ENCODE peak calls at places on chromosome 5, in eight cellular contexts. W, Y, J, X, U, G, B and Z are unnamed samples.

GRCh38 chr5:128632264-128632663 is 94.2 kb upstream of the FBN2 start:
- DNase-seq in B (no peak), J (no peak), U (peak), W (no peak), G (no peak), Y (no peak), X (no peak), Z (no peak)

GRCh38 chr5:1523793-1524480 is at the start of gene LPCAT1:
- DNase-seq in W (peak), B (peak), J (peak), Y (peak), G (peak), U (peak), X (peak), Z (peak)

GRCh38 chr5:38642194-38642987 is 85.9 kb upstream of the LIFR start:
- DNase-seq in B (no peak), G (no peak), W (no peak), U (no peak), X (no peak), Y (no peak), J (no peak), Z (no peak)

GRCh38 chr5:137563646-137564474 is 64.7 kb upstream of the SPOCK1 start:
- DNase-seq in X (peak), W (peak), J (no peak), U (peak), G (no peak), Y (no peak), B (no peak), Z (no peak)

GRCh38 chr5:112154940-112155686 is 264.0 kb downstream of the EPB41L4A start:
- DNase-seq in G (no peak), U (no peak), B (no peak), X (no peak), J (no peak), W (no peak), Y (no peak), Z (no peak)

GRCh38 chr5:149725296-149725695 is 4.8 kb upstream of the PPARGC1B start:
- DNase-seq in G (no peak), Y (no peak), J (no peak), U (no peak), X (no peak), W (no peak), B (no peak), Z (no peak)

GRCh38 chr5:177349362-177349647 is 2.2 kb downstream of the LMAN2 start:
- DNase-seq in B (no peak), J (no peak), Y (no peak), W (no peak), U (no peak), G (no peak), X (no peak), Z (no peak)

GRCh38 chr5:180340856-180341255 is 12.3 kb downstream of the GFPT2 start:
- DNase-seq in J (peak), W (no peak), G (no peak), U (no peak), B (no peak), X (no peak), Y (no peak), Z (no peak)

GRCh38 chr5:15009420-15009819 is 137.8 kb upstream of the ANKH start:
- DNase-seq in J (no peak), Y (no peak), U (no peak), B (no peak), X (peak), G (no peak), W (no peak), Z (no peak)

GRCh38 chr5:91928751-91929521 is 545.8 kb upstream of the ARRDC3 start:
- DNase-seq in W (no peak), J (no peak), X (no peak), U (peak), G (no peak), B (no peak), Y (no peak), Z (no peak)

GRCh38 chr5:102554092-102554491 is 55.3 kb upstream of the SLCO6A1 start:
- DNase-seq in G (no peak), J (no peak), W (no peak), X (no peak), B (no peak), U (no peak), Y (no peak), Z (no peak)

GRCh38 chr5:140366770-140367630 is 7.0 kb downstream of the SLC4A9 start:
- DNase-seq in X (no peak), B (no peak), U (no peak), W (no peak), G (peak), Y (peak), J (no peak), Z (no peak)

GRCh38 chr5:176881021-176881749 is 18.0 kb downstream of the HK3 start:
- DNase-seq in G (no peak), Y (no peak), X (no peak), B (no peak), U (no peak), W (no peak), J (no peak), Z (no peak)

GRCh38 chr5:62689599-62690368 is 111.2 kb downstream of the LRRC70 start:
- DNase-seq in X (no peak), W (no peak), J (no peak), U (peak), G (no peak), Y (no peak), B (no peak), Z (no peak)

GRCh38 chr5:157431544-157432200 is 28.3 kb upstream of the NIPAL4 start:
- DNase-seq in X (peak), B (no peak), G (peak), W (no peak), Y (no peak), U (peak), J (no peak), Z (peak)

GRCh38 chr5:159765034-159765433 is 151.2 kb upstream of the ADRA1B start:
- DNase-seq in B (no peak), U (no peak), J (no peak), Y (no peak), W (no peak), G (no peak), X (no peak), Z (no peak)

GRCh38 chr5:113505181-113505580 is 8.3 kb upstream of the YTHDC2 start:
- DNase-seq in X (no peak), J (no peak), W (no peak), B (no peak), G (no peak), Y (no peak), U (no peak), Z (no peak)

GRCh38 chr5:96177303-96177869 is 215.7 kb upstream of the ELL2 start:
- DNase-seq in U (no peak), Y (no peak), X (peak), J (no peak), G (no peak), B (no peak), W (no peak), Z (no peak)

GRCh38 chr5:39439582-39439981 is 14.8 kb upstream of the DAB2 start:
- DNase-seq in G (no peak), W (no peak), J (no peak), Y (no peak), U (no peak), X (no peak), B (no peak), Z (no peak)

GRCh38 chr5:173055983-173056782 is at the start of gene CREBRF:
- DNase-seq in U (peak), X (peak), B (peak), Y (peak), G (peak), J (peak), W (peak), Z (peak)
- TF ChIP-seq POLR2A in U (peak), X (peak), B (no peak), Y (peak), G (peak), J (no peak), W (peak), Z (no peak)

DNA sequence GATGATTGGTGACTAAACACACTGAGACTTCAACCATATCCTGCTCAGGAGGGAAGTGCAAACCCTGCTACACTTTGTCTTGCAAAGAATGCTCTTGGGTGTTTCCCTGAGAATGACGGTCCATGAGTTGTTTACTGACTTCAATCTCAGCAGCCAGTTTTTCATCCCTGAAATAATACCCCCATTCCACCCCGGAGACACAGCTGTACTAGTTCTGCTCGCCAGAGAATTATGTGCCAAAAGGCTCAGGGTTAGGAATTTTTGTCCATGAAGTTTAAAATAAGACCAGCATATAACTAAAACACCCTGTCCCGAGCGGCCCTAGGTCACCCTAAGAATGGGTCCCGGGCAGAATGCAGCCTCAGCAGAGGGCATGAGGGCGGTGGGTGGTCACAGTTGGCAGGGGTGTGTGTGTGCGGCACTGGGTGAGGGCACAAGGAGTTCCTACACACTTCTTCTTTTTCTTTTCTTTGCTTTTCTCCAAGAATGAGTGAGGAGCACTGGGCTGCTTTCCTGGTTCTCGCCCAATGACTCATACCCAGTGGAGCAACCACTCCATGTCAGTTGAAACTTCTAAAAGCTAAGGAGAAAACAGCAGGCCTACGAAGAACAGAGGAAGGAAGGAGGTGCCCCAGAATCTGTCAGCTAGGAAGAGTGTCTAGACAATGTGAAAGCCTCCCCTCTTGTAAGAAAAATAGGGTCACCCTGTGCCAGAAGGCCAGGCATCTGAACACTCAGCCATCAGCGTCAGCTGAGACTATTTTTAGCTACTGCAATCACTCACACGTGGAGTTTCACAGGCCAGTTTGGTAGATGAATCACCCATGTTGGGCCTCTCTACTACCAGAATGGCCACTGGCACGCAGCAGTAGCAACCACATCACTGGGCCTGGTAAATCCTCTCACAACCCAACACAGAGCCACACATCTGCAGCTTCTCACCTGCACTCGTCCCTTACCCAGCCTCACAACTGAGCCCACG is 105.9 kb downstream of the DPYSL3 start:
- DNase-seq in J (no peak), Y (peak), X (peak), W (peak), G (peak), U (peak), B (no peak), Z (peak)
- H3K4me3 ChIP-seq in J (no peak), Y (no peak), X (no peak), W (no peak), G (no peak), U (no peak), B (no peak), Z (no peak)

GRCh38 chr5:23352437-23352836 is 155.0 kb upstream of the PRDM9 start:
- DNase-seq in X (no peak), J (no peak), B (no peak), Y (no peak), U (peak), G (no peak), W (no peak), Z (peak)
- TF ChIP-seq CTCF in X (no peak), J (no peak), B (no peak), Y (no peak), U (peak), G (no peak), W (no peak), Z (no peak)

GRCh38 chr5:136132557-136133415 is at the start of gene SMAD5:
- DNase-seq in B (peak), G (peak), J (peak), W (peak), X (peak), Y (peak), U (peak), Z (peak)
- TF ChIP-seq POLR2A in B (no peak), G (peak), J (peak), W (peak), X (peak), Y (peak), U (peak), Z (peak)

GRCh38 chr5:7251127-7251526 is 144.8 kb upstream of the ADCY2 start:
- DNase-seq in U (peak), W (no peak), B (no peak), G (no peak), X (no peak), J (no peak), Y (no peak), Z (no peak)
- H3K4me3 ChIP-seq in U (peak), W (no peak), B (no peak), G (no peak), X (no peak), J (no peak), Y (no peak), Z (no peak)

GRCh38 chr5:53969331-53969730 is 341.0 kb downstream of the ARL15 start:
- DNase-seq in X (no peak), Y (no peak), J (no peak), B (no peak), U (no peak), W (no peak), G (no peak), Z (no peak)

GRCh38 chr5:53965459-53965858 is 344.9 kb downstream of the ARL15 start:
- DNase-seq in G (no peak), W (no peak), B (no peak), X (no peak), Y (no peak), U (no peak), J (no peak), Z (no peak)

GRCh38 chr5:53962306-53962705 is 348.1 kb downstream of the ARL15 start:
- DNase-seq in G (no peak), J (no peak), U (no peak), B (no peak), Y (no peak), W (no peak), X (no peak), Z (no peak)

GRCh38 chr5:53963958-53964357 is 346.4 kb downstream of the ARL15 start:
- DNase-seq in U (no peak), G (no peak), W (no peak), J (no peak), Y (no peak), B (no peak), X (no peak), Z (no peak)
- TF ChIP-seq CTCF in U (no peak), G (no peak), W (no peak), J (no peak), Y (no peak), B (no peak), X (no peak), Z (no peak)

GRCh38 chr5:34834794-34835089 is 4.2 kb upstream of the TTC23L start:
- DNase-seq in G (no peak), W (no peak), J (no peak), X (no peak), B (no peak), Y (no peak), U (no peak), Z (no peak)

GRCh38 chr5:34841816-34842215 is 2.9 kb downstream of the TTC23L start:
- DNase-seq in G (no peak), W (no peak), J (no peak), U (no peak), X (no peak), B (no peak), Y (no peak), Z (no peak)

GRCh38 chr5:34835664-34836063 is 3.3 kb upstream of the TTC23L start:
- DNase-seq in W (no peak), U (no peak), J (no peak), G (no peak), X (no peak), Y (no peak), B (no peak), Z (no peak)

GRCh38 chr5:34842554-34842953 is 3.6 kb downstream of the TTC23L start:
- DNase-seq in J (no peak), U (no peak), Y (no peak), X (no peak), W (no peak), B (no peak), G (no peak), Z (no peak)

GRCh38 chr5:34838785-34839714 is at the start of gene TTC23L:
- DNase-seq in J (peak), B (peak), W (peak), Y (peak), G (peak), U (peak), X (peak), Z (peak)
- TF ChIP-seq POLR2A in J (peak), B (no peak), W (no peak), Y (peak), G (peak), U (no peak), X (peak), Z (peak)

GRCh38 chr5:73565166-73565968 is at the start of the genes ANKRA2 and UTP15:
- DNase-seq in Y (peak), U (peak), G (peak), X (peak), B (peak), W (peak), J (peak), Z (peak)

GRCh38 chr5:73558950-73559349 is 6.5 kb downstream of the ANKRA2 start:
- DNase-seq in Y (no peak), J (no peak), G (no peak), U (peak), B (no peak), W (no peak), X (no peak), Z (no peak)

GRCh38 chr5:73565969-73566547 is 515 bp downstream of the UTP15 start:
- DNase-seq in X (no peak), B (no peak), W (no peak), U (peak), J (no peak), G (no peak), Y (no peak), Z (no peak)

GRCh38 chr5:73564644-73565165 is 734 bp downstream of the ANKRA2 start:
- DNase-seq in U (peak), Y (no peak), B (no peak), J (no peak), G (no peak), W (no peak), X (no peak), Z (no peak)

DNA sequence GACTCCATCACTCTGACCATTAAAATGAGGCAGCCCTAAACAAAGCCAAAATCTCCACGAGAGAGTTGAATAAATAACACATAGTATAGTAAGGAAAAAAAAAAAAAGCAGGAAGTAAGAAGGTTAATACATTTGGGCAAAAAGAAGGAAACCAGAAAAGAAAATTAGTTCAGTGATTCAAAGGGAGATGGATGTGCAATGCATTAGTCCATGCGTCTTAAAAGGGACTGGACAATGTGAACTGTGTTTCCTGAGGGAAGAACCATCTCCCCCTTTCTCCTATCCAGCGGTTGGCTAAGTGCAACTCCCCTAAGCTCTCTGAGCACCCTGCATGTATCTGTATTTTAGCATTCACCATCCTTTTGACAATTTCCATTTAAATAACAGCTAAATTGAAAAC is 1.4 kb downstream of the ANKRA2 start:
- DNase-seq in U (peak), G (no peak), W (no peak), Y (no peak), X (no peak), J (no peak), B (no peak), Z (no peak)
- H3K4me3 ChIP-seq in U (peak), G (peak), W (peak), Y (peak), X (peak), J (peak), B (peak), Z (peak)

GRCh38 chr5:117455236-117456233 is 880.9 kb upstream of the SEMA6A start:
- DNase-seq in X (peak), G (peak), B (peak), W (no peak), U (peak), J (peak), Y (no peak), Z (peak)
- TF ChIP-seq CTCF in X (peak), G (peak), B (no peak), W (no peak), U (peak), J (peak), Y (no peak), Z (peak)